ENCODE peak calls at places on chromosomes 5 and 9, in six cellular contexts. Y is OCI-LY7, S is hippocampal formation, G is HuH-7.5, O is bronchial epithelial cell, Q is NCI-H1048. F is an unnamed sample.

GRCh38 chr5:115355777-115356381 is 59.4 kb upstream of the CCDC112 start:
- DNase-seq in Y (no peak), S (no peak), G (no peak), O (no peak), Q (no peak), F (no peak)

GRCh38 chr9:98142182-98142924 is 23.3 kb upstream of the TRIM14 start:
- DNase-seq in Y (no peak), S (no peak), G (peak; percentile 52), O (peak; percentile 65), Q (no peak), F (no peak)

GRCh38 chr5:122515709-122516431 is 203.8 kb downstream of the SNCAIP start:
- DNase-seq in Y (peak; percentile 24), S (no peak), G (peak; percentile 21), O (peak; percentile 60), Q (no peak), F (no peak)

GRCh38 chr9:131266301-131267229 is 9.7 kb downstream of the FAM78A start:
- DNase-seq in Y (no peak), S (no peak), G (no peak), O (peak; percentile 17), Q (no peak), F (no peak)

GRCh38 chr9:96449522-96449843 is 486 bp upstream of the HABP4 start:
- DNase-seq in Y (no peak), S (no peak), G (no peak), O (no peak), Q (no peak), F (no peak)

GRCh38 chr9:92189782-92190535 is 74.7 kb upstream of the SPTLC1 start:
- DNase-seq in Y (no peak), S (no peak), G (no peak), O (no peak), Q (no peak), F (no peak)

GRCh38 chr9:89178162-89179120 is at the start of gene SHC3:
- DNase-seq in Y (no peak), S (no peak), G (no peak), O (no peak), Q (no peak), F (peak; percentile 26)

GRCh38 chr9:120388000-120388855 is 191.7 kb downstream of the CDK5RAP2 start:
- DNase-seq in Y (no peak), S (no peak), G (no peak), O (no peak), Q (no peak), F (no peak)

GRCh38 chr5:76838481-76839261 is 11.1 kb upstream of the S100Z start:
- DNase-seq in Y (no peak), S (no peak), G (no peak), O (peak; percentile 23), Q (no peak), F (no peak)

GRCh38 chr5:36452394-36453100 is 150.8 kb upstream of the RANBP3L start:
- DNase-seq in Y (no peak), S (no peak), G (no peak), O (peak; percentile 98), Q (peak; percentile 72), F (no peak)

GRCh38 chr5:94615843-94616242 is 2.6 kb downstream of the KIAA0825 start:
- DNase-seq in Y (no peak), S (no peak), G (no peak), O (no peak), Q (no peak), F (no peak)

GRCh38 chr5:53008751-53009150 is 19.6 kb downstream of the ITGA2 start:
- DNase-seq in Y (no peak), S (no peak), G (no peak), O (peak; percentile 96), Q (no peak), F (no peak)

GRCh38 chr9:130458027-130458803 is 13.5 kb downstream of the ASS1 start:
- DNase-seq in Y (no peak), S (no peak), G (no peak), O (no peak), Q (no peak), F (no peak)

GRCh38 chr5:133996683-133997252 is 8.0 kb downstream of the VDAC1 start:
- DNase-seq in Y (peak; percentile 34), S (no peak), G (no peak), O (no peak), Q (no peak), F (no peak)

GRCh38 chr5:1555011-1555807 is 31.4 kb upstream of the LPCAT1 start:
- DNase-seq in Y (no peak), S (no peak), G (no peak), O (peak; percentile 78), Q (no peak), F (no peak)

GRCh38 chr9:118652935-118653334 is 716.3 kb downstream of the BRINP1 start:
- DNase-seq in Y (no peak), S (no peak), G (no peak), O (peak; percentile 80), Q (no peak), F (no peak)

GRCh38 chr9:88605500-88606172 is 70.7 kb downstream of the NXNL2 start:
- DNase-seq in Y (no peak), S (no peak), G (no peak), O (no peak), Q (no peak), F (no peak)

GRCh38 chr9:93261281-93261680 is 77.3 kb downstream of the WNK2 start:
- DNase-seq in Y (peak; percentile 81), S (no peak), G (no peak), O (no peak), Q (no peak), F (no peak)

GRCh38 chr5:117590944-117591343 is 1016.3 kb upstream of the SEMA6A start:
- DNase-seq in Y (peak; percentile 32), S (no peak), G (no peak), O (peak; percentile 29), Q (no peak), F (no peak)

GRCh38 chr9:88537743-88538055 is 2.7 kb downstream of the NXNL2 start:
- DNase-seq in Y (peak; percentile 2), S (peak; percentile 54), G (no peak), O (peak; percentile 2), Q (no peak), F (peak; percentile 36)

GRCh38 chr5:920321-920720 is 27.6 kb downstream of the TRIP13 start:
- DNase-seq in Y (no peak), S (no peak), G (no peak), O (no peak), Q (no peak), F (no peak)

GRCh38 chr5:97096096-97096648 is 46.2 kb downstream of the LIX1 start:
- DNase-seq in Y (no peak), S (peak; percentile 8), G (no peak), O (no peak), Q (no peak), F (no peak)

GRCh38 chr5:68557162-68557936 is 341.8 kb downstream of the PIK3R1 start:
- DNase-seq in Y (no peak), S (no peak), G (no peak), O (no peak), Q (no peak), F (no peak)